ENCODE peak calls at places on chromosomes 3 and 15, in four cellular contexts. V is body of pancreas, E is dorsolateral prefrontal cortex, T is brain microvascular endothelial cell. Y is an unnamed sample.

GRCh38 chr15:32659340-32659831 is 17.9 kb downstream of the SCG5 start:
- DNase-seq in V (peak), E (no peak), T (peak), Y (no peak)

GRCh38 chr15:101068961-101069734 is 150.0 kb downstream of the LRRK1 start:
- DNase-seq in V (no peak), T (no peak), E (no peak), Y (peak)

GRCh38 chr3:127220497-127220896 is 27.6 kb downstream of the PRR23E start:
- DNase-seq in T (no peak), E (no peak), V (no peak), Y (no peak)

GRCh38 chr3:125168711-125169410 is 43.7 kb downstream of the SLC12A8 start:
- DNase-seq in T (no peak), E (no peak), V (no peak), Y (no peak)

GRCh38 chr3:133662256-133662773 is 574 bp upstream of the TOPBP1 start:
- DNase-seq in V (no peak), T (peak), E (no peak), Y (no peak)

GRCh38 chr15:55791576-55792400 is 48.8 kb upstream of the PRTG start:
- DNase-seq in T (peak), E (no peak), V (no peak), Y (no peak)

GRCh38 chr15:65087873-65088642 is 11.5 kb downstream of the KBTBD13 start:
- DNase-seq in T (no peak), V (no peak), E (no peak), Y (no peak)

GRCh38 chr15:63939531-63940130 is 105.9 kb upstream of the HERC1 start:
- DNase-seq in E (no peak), T (peak), V (peak), Y (no peak)

GRCh38 chr3:194212869-194213320 is 76.9 kb downstream of the HES1 start:
- DNase-seq in E (no peak), V (peak), T (no peak), Y (no peak)

GRCh38 chr3:67819447-67819846 is 165.0 kb upstream of the SUCLG2 start:
- DNase-seq in V (peak), T (no peak), E (no peak), Y (no peak)

GRCh38 chr15:34606545-34606944 is 23.1 kb upstream of the GOLGA8B start:
- DNase-seq in V (no peak), E (no peak), T (no peak), Y (no peak)

GRCh38 chr3:195752066-195752465 is 31.3 kb downstream of the MUC20 start:
- DNase-seq in T (no peak), V (no peak), E (no peak), Y (peak)

GRCh38 chr15:60905587-60905986 is 323.5 kb downstream of the RORA start:
- DNase-seq in V (peak), T (no peak), E (no peak), Y (no peak)

GRCh38 chr3:189118896-189119295 is 52.9 kb upstream of the TPRG1 start:
- DNase-seq in T (no peak), E (no peak), V (no peak), Y (no peak)

GRCh38 chr3:189121088-189121487 is 50.7 kb upstream of the TPRG1 start:
- DNase-seq in T (no peak), V (no peak), E (no peak), Y (no peak)

GRCh38 chr3:189122526-189123205 is 49.1 kb upstream of the TPRG1 start:
- DNase-seq in V (no peak), E (no peak), T (no peak), Y (no peak)

GRCh38 chr3:189122120-189122519 is 49.7 kb upstream of the TPRG1 start:
- DNase-seq in T (no peak), V (no peak), E (no peak), Y (no peak)

DNA sequence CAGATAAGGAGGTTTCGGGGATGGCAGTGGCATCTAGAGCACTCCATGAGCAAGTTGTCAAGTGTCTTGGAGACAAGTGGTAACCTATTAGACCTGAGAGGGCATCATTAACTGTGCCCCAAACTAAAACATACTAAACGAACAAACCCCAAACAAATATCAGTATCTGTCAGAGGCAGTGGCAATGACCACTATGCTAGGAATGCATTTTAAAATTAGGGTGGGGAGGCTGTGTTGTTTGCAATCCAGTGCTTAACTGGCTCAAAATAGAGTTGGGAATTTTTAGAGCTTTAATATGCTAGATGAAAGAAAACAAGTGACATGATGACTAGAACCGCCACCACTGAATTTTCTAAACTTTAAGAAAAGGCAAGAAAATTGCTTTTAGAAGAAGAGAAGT is 51.8 kb upstream of the TPRG1 start:
- DNase-seq in E (no peak), T (no peak), V (no peak), Y (no peak)
- H3K27ac ChIP-seq in E (no peak), T (no peak), V (no peak), Y (no peak)

GRCh38 chr15:62068071-62068786 is 1.5 kb downstream of the C2CD4A start:
- DNase-seq in E (no peak), T (no peak), V (peak), Y (peak)
- TF ChIP-seq CTCF in E (no peak), T (no peak), V (peak), Y (no peak)

GRCh38 chr3:137866933-137867332 is 102.8 kb downstream of the SOX14 start:
- DNase-seq in E (no peak), T (no peak), V (no peak), Y (no peak)
- H3K27ac ChIP-seq in E (no peak), T (no peak), V (no peak), Y (no peak)

DNA sequence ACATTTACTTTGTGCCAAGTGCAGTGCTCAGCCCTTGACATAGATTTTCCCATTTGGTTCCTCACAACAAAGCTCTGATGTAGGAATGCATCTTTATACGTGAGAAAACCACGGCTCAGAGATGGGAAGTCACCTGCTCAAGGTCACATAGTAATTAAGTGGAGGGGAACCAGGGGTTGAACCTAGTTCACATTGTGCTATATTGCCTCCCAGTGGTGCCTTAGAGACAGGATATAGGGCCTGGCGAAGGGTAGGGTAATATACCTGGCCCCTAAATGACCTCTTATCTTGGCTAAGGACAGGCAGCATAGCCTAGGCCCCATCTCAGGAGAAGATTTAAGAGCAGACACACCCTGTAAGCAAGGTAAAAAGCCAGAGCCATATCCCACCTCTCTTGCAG is 71.5 kb downstream of the FOXP1 start:
- DNase-seq in E (no peak), T (no peak), V (no peak), Y (no peak)
- TF ChIP-seq CTCF in E (no peak), T (peak), V (no peak), Y (no peak)

GRCh38 chr3:64351713-64352595 is 126.7 kb upstream of the PRICKLE2 start:
- DNase-seq in V (peak), E (no peak), T (peak), Y (no peak)

GRCh38 chr3:64353256-64353655 is 128.0 kb upstream of the PRICKLE2 start:
- DNase-seq in E (no peak), V (no peak), T (no peak), Y (no peak)

GRCh38 chr3:64354221-64354620 is 129.0 kb upstream of the PRICKLE2 start:
- DNase-seq in V (no peak), E (no peak), T (peak), Y (no peak)

GRCh38 chr3:64354956-64355355 is 129.7 kb upstream of the PRICKLE2 start:
- DNase-seq in V (no peak), T (no peak), E (no peak), Y (no peak)

DNA sequence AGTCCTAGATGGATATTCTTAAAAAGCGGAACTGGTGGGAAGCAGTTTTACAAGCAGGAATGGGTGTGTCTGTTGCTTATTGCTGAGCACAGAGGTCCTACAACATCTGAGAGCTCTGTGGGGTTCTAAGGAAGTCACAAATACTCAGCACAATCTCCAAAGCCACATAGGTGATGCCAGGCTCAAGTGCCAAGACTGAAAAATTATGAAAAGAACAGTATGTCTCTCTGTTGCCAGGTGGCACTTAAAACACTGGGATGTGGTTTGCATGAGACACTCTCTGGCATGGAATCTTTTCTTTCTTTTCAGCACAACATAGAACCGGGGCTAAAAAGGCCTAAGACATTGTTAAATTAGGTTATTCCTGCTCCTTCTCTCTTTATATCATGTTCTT is 127.3 kb upstream of the PRICKLE2 start:
- DNase-seq in T (no peak), V (no peak), E (no peak), Y (no peak)
- H3K27ac ChIP-seq in T (peak), V (no peak), E (no peak), Y (peak)

GRCh38 chr3:81718311-81718710 is 43.1 kb downstream of the GBE1 start:
- DNase-seq in V (no peak), T (no peak), E (no peak), Y (no peak)

GRCh38 chr3:81713018-81713417 is 48.4 kb downstream of the GBE1 start:
- DNase-seq in V (no peak), T (no peak), E (no peak), Y (no peak)

DNA sequence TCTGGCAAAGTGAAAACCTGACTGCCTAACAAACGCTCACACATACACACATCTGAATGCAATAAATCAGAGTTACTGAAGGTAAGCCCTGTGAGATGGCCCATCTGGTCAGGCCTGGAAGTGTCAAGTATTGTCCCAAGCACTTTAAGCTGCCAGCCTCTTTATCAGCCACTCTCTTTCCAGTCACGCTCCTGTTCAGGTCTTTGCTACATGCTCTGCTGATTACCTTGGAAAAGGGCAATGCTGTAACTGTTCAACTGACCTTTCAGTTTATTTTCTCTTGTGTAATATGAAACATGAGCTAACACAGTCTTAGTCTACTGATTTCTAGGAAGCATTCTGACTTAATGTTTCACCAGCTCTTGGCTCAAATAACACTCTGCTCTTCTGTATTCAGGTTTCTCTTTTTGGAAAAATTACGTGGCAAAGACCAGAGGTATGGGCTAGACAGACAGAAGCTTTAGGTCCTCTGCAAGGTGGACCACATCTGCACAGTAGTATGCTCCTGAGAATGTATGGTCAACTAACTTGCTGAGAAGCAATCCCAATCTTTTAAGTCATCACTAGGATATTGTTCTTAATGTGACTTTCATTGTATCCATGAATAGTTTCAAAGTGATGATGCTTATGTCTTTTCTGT is 44.5 kb downstream of the GBE1 start:
- DNase-seq in E (no peak), V (peak), T (no peak), Y (no peak)
- TF ChIP-seq CTCF in E (no peak), V (no peak), T (no peak), Y (no peak)

Y was measured in kidney.